ENCODE peak calls at places on chromosomes 3 and 15, in five cellular contexts. Q, K, P, G and H are unnamed samples. For H3K4me1, the result is how much of the 10 kb centered on the place peaks cover.

GRCh38 chr3:178754852-178755510 is 218.7 kb downstream of the KCNMB2 start:
- ATAC-seq in Q (no peak), K (no peak), P (no peak), G (no peak), H (no peak)

GRCh38 chr3:76040946-76041345 is 255.6 kb upstream of the ZNF717 start:
- ATAC-seq in Q (no peak), K (no peak), P (no peak), G (no peak), H (no peak)

GRCh38 chr15:89514596-89515406 is 18.4 kb upstream of the RHCG start:
- ATAC-seq in Q (no peak), K (peak), P (no peak), G (no peak), H (no peak)

GRCh38 chr15:70016511-70016994 is 81.2 kb downstream of the TLE3 start:
- ATAC-seq in Q (no peak), K (no peak), P (no peak), G (no peak), H (no peak)

GRCh38 chr3:41808152-41808551 is 153.8 kb downstream of the ULK4 start:
- ATAC-seq in Q (no peak), K (no peak), P (no peak), G (no peak), H (no peak)

GRCh38 chr3:18946524-18946923 is 201.8 kb upstream of the KCNH8 start:
- ATAC-seq in Q (peak), K (no peak), P (no peak), G (no peak), H (no peak)

GRCh38 chr15:70947369-70948335 is 55.0 kb downstream of the LRRC49 start:
- ATAC-seq in Q (no peak), K (no peak), P (no peak), G (no peak), H (no peak)

GRCh38 chr3:105715372-105715771 is 153.4 kb downstream of the CBLB start:
- ATAC-seq in Q (no peak), K (no peak), P (no peak), G (no peak), H (no peak)

GRCh38 chr15:101441706-101442105 is 47.8 kb downstream of the PCSK6 start:
- ATAC-seq in Q (no peak), K (no peak), P (no peak), G (no peak), H (no peak)

GRCh38 chr3:101814835-101815234 is 34.5 kb upstream of the NFKBIZ start:
- ATAC-seq in Q (no peak), K (peak), P (peak), G (peak), H (no peak)

GRCh38 chr15:56244237-56244810 is 645 bp upstream of the RFX7 start:
- ATAC-seq in Q (peak), K (peak), P (peak), G (peak), H (peak)

GRCh38 chr3:27146786-27147185 is 222.4 kb downstream of the NEK10 start:
- ATAC-seq in Q (no peak), K (no peak), P (no peak), G (no peak), H (no peak)

GRCh38 chr3:171883893-171884279 is 40.7 kb downstream of the TMEM212 start:
- ATAC-seq in Q (no peak), K (peak), P (no peak), G (peak), H (no peak)

GRCh38 chr15:78914027-78914764 is 30.6 kb downstream of the CTSH start:
- ATAC-seq in Q (peak), K (peak), P (peak), G (peak), H (peak)

GRCh38 chr3:31196881-31197364 is 302.5 kb upstream of the GADL1 start:
- ATAC-seq in Q (peak), K (peak), P (peak), G (no peak), H (peak)

GRCh38 chr3:9686050-9686384 is 17.6 kb upstream of the CPNE9 start:
- ATAC-seq in Q (no peak), K (no peak), P (no peak), G (no peak), H (no peak)

GRCh38 chr3:36738701-36739100 is 25.7 kb downstream of the DCLK3 start:
- ATAC-seq in Q (no peak), K (no peak), P (no peak), G (no peak), H (no peak)

GRCh38 chr3:31427623-31428022 is 105.1 kb upstream of the STT3B start:
- ATAC-seq in Q (no peak), K (no peak), P (no peak), G (no peak), H (no peak)

GRCh38 chr3:123044981-123045763 is 17.6 kb upstream of the SEMA5B start:
- ATAC-seq in Q (no peak), K (no peak), P (no peak), G (peak), H (no peak)

GRCh38 chr3:12750223-12750622 is 8.8 kb downstream of the TMEM40 start:
- ATAC-seq in Q (peak), K (peak), P (peak), G (no peak), H (peak)

GRCh38 chr3:139231555-139232281 is 112.1 kb upstream of the MRPS22 start:
- ATAC-seq in Q (no peak), K (no peak), P (no peak), G (no peak), H (no peak)

GRCh38 chr15:99155961-99156443 is 51.1 kb downstream of the SYNM start:
- ATAC-seq in Q (no peak), K (peak), P (no peak), G (peak), H (no peak)

GRCh38 chr3:163218336-163218735 is 1721.7 kb downstream of the OTOL1 start:
- ATAC-seq in Q (no peak), K (no peak), P (peak), G (no peak), H (no peak)

GRCh38 chr3:163622384-163622783 is 1455.9 kb downstream of the SI start:
- ATAC-seq in Q (no peak), K (peak), P (no peak), G (peak), H (no peak)

GRCh38 chr3:73210759-73211158 is 149.3 kb downstream of the EBLN2 start:
- ATAC-seq in Q (no peak), K (no peak), P (no peak), G (no peak), H (no peak)

GRCh38 chr3:10192953-10193691 is 28.4 kb downstream of the IRAK2 start:
- ATAC-seq in Q (no peak), K (peak), P (no peak), G (peak), H (no peak)

GRCh38 chr3:67433109-67433508 is 221.3 kb downstream of the SUCLG2 start:
- ATAC-seq in Q (no peak), K (no peak), P (no peak), G (no peak), H (no peak)

GRCh38 chr3:172244011-172244410 is 204.2 kb downstream of the GHSR start:
- ATAC-seq in Q (no peak), K (no peak), P (no peak), G (peak), H (no peak)

GRCh38 chr3:187964759-187965158 is 189.2 kb upstream of the LPP start:
- ATAC-seq in Q (no peak), K (no peak), P (no peak), G (no peak), H (no peak)
- H3K4me1 ChIP-seq in Q (under half), K (under half), P (under half), G (under half), H (under half)

DNA sequence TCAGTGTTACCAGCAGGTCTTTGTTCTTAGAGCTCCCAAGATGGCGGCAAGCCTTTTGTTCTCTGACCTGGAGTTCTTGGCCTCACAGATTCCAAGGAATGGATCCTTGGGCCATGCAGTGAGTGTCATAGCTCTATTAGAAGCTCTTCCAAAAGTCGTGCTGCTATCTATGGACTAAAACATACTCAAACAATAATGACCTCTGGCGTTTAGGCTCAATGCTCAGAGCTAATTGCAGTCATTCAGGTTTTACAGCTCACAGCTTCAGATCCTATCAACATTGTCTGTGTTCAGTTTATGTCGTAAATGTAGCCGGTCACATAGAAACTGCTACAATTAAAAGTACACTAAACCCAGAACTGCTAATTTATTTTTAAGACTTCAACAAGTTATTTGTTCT is 22.2 kb downstream of the CCRL2 start:
- ATAC-seq in Q (no peak), K (no peak), P (no peak), G (no peak), H (no peak)
- H3K4me1 ChIP-seq in Q (under half), K (under half), P (under half), G (under half), H (under half)

GRCh38 chr3:111735912-111736311 is 123.2 kb upstream of the PHLDB2 start:
- ATAC-seq in Q (no peak), K (no peak), P (no peak), G (no peak), H (no peak)

GRCh38 chr3:111735271-111735758 is 123.8 kb upstream of the PHLDB2 start:
- ATAC-seq in Q (peak), K (peak), P (peak), G (no peak), H (peak)

GRCh38 chr3:111733856-111734255 is 125.2 kb upstream of the PHLDB2 start:
- ATAC-seq in Q (no peak), K (no peak), P (no peak), G (peak), H (no peak)

GRCh38 chr3:111733154-111733553 is 125.9 kb upstream of the PHLDB2 start:
- ATAC-seq in Q (no peak), K (peak), P (no peak), G (peak), H (no peak)

GRCh38 chr3:111734652-111735051 is 124.4 kb upstream of the PHLDB2 start:
- ATAC-seq in Q (no peak), K (no peak), P (no peak), G (no peak), H (no peak)
- H3K4me1 ChIP-seq in Q (under half), K (half or more), P (under half), G (half or more), H (under half)

DNA sequence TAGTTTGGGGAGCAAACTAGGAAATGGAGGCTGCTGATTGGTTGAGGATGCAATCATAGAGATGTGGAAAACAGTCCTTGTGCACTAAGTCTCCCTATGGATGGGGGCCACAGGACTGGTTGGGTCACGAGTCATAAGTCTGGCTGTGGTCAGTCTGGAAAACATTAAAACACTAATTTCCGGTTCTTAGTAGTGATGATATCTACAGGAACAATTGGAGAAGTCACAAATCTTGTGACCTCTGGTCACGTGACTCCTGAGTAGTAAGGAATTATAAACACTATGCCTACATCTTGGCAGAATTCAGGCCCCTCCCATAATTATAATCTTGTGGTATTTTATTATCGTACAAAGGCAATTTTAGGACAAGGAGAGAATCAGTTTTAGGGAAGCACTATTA is 317.3 kb upstream of the ARPP21 start:
- ATAC-seq in Q (no peak), K (no peak), P (no peak), G (no peak), H (no peak)
- H3K4me1 ChIP-seq in Q (under half), K (under half), P (under half), G (under half), H (under half)